ENCODE peak calls at places on chromosomes 5 and 9, in ten cellular contexts. E is central memory CD4-positive, alpha-beta T cell; J is M059J; U is ascending aorta; K is left colon; H is stomach; T is RWPE1; I is HFFc6; V is prostate gland; A is head of caudate nucleus. R is an unnamed sample.

GRCh38 chr5:36724429-36725332 is 118.3 kb downstream of the SLC1A3 start:
- DNase-seq in V (no peak), H (peak; percentile 36), A (peak; percentile 50), T (peak; percentile 48), U (peak; percentile 19), E (peak; percentile 17), J (peak; percentile 60), K (peak; percentile 56), I (no peak), R (no peak)

GRCh38 chr5:36904677-36905076 is 28.1 kb downstream of the NIPBL start:
- DNase-seq in T (no peak), I (no peak), A (no peak), U (no peak), V (no peak), J (no peak), H (no peak), E (no peak), K (no peak), R (no peak)

GRCh38 chr5:137016783-137017324 is 482.3 kb downstream of the SPOCK1 start:
- DNase-seq in J (no peak), T (no peak), U (no peak), V (no peak), E (no peak), I (no peak), A (no peak), H (no peak), K (no peak), R (no peak)

GRCh38 chr5:80852331-80853245 is 107.6 kb upstream of the RASGRF2 start:
- DNase-seq in A (no peak), V (no peak), K (no peak), I (no peak), E (no peak), U (no peak), J (no peak), T (no peak), H (no peak), R (no peak)

GRCh38 chr5:123515904-123516303 is 3.9 kb downstream of the CSNK1G3 start:
- DNase-seq in J (no peak), A (no peak), K (no peak), V (no peak), E (peak; percentile 72), H (no peak), U (no peak), I (no peak), T (no peak), R (no peak)

GRCh38 chr5:163245584-163245983 is 191.8 kb upstream of the CCNG1 start:
- DNase-seq in K (no peak), I (no peak), A (no peak), J (peak; percentile 37), E (no peak), T (no peak), H (no peak), U (no peak), V (no peak), R (no peak)

GRCh38 chr5:657570-657969 is 35.6 kb downstream of the TPPP start:
- DNase-seq in J (peak; percentile 83), T (peak; percentile 64), H (no peak), K (no peak), E (no peak), U (no peak), I (peak; percentile 65), A (no peak), V (no peak), R (no peak)

GRCh38 chr9:133031496-133031911 is 707 bp downstream of the GTF3C5 start:
- DNase-seq in H (no peak), U (no peak), E (no peak), T (no peak), K (no peak), J (peak; percentile 18), V (no peak), I (no peak), A (no peak), R (peak; percentile 26)

GRCh38 chr5:74318985-74319563 is 321.5 kb downstream of the ENC1 start:
- DNase-seq in T (peak; percentile 39), U (no peak), J (peak; percentile 56), E (no peak), V (no peak), A (no peak), H (no peak), K (no peak), I (peak; percentile 43), R (peak; percentile 88)

GRCh38 chr5:127925916-127926315 is 157.7 kb upstream of the SLC12A2 start:
- DNase-seq in E (no peak), K (peak; percentile 43), T (no peak), V (peak; percentile 44), H (peak; percentile 56), J (peak; percentile 22), I (no peak), U (no peak), A (no peak), R (peak; percentile 57)